ENCODE peak calls at places on chromosomes 4 and X, in four cellular contexts. V, P, F and I are unnamed samples. For H3K27me3, the result is how much of the 10 kb centered on the place peaks cover.

GRCh38 chrX:51569561-51569960 is 49.2 kb downstream of the CENPVL3 start:
- DNase-seq in V (no peak), P (no peak), F (no peak), I (peak)

GRCh38 chrX:25558137-25558536 is 542.4 kb upstream of the ARX start:
- DNase-seq in V (no peak), P (no peak), F (no peak), I (no peak)

GRCh38 chr4:82043081-82043808 is 330.5 kb downstream of the HNRNPD start:
- DNase-seq in V (no peak), P (no peak), F (no peak), I (peak)

GRCh38 chr4:1084796-1085403 is 28.5 kb downstream of the RNF212 start:
- DNase-seq in V (no peak), P (no peak), F (no peak), I (no peak)

GRCh38 chr4:89674876-89675459 is 162.0 kb downstream of the SNCA start:
- DNase-seq in V (no peak), P (peak), F (no peak), I (no peak)

GRCh38 chr4:78624048-78624447 is 72.5 kb downstream of the ANXA3 start:
- DNase-seq in V (no peak), P (no peak), F (no peak), I (peak)

GRCh38 chr4:5398056-5398455 is 310.3 kb downstream of the EVC2 start:
- DNase-seq in V (no peak), P (no peak), F (no peak), I (no peak)

GRCh38 chr4:45033676-45034410 is 307.5 kb upstream of the GNPDA2 start:
- DNase-seq in V (no peak), P (no peak), F (no peak), I (no peak)

GRCh38 chrX:13511557-13512330 is 57.7 kb upstream of the EGFL6 start:
- DNase-seq in V (no peak), P (no peak), F (no peak), I (no peak)

GRCh38 chr4:78652282-78652876 is 100.8 kb downstream of the ANXA3 start:
- DNase-seq in V (peak), P (no peak), F (no peak), I (no peak)

GRCh38 chr4:38163216-38164006 is 203.2 kb downstream of the PTTG2 start:
- DNase-seq in V (no peak), P (no peak), F (no peak), I (peak)

GRCh38 chr4:153602758-153603157 is 81.3 kb upstream of the TLR2 start:
- DNase-seq in V (no peak), P (no peak), F (no peak), I (no peak)

GRCh38 chr4:142405021-142405991 is 440.8 kb downstream of the INPP4B start:
- DNase-seq in V (peak), P (no peak), F (peak), I (peak)

GRCh38 chr4:60187428-60187827 is 1012.7 kb upstream of the ADGRL3 start:
- DNase-seq in V (no peak), P (no peak), F (no peak), I (no peak)

GRCh38 chrX:41737065-41737464 is 13.1 kb downstream of the GPR82 start:
- DNase-seq in V (no peak), P (no peak), F (no peak), I (no peak)

GRCh38 chrX:51608071-51608470 is 10.6 kb downstream of the CENPVL3 start:
- DNase-seq in V (no peak), P (no peak), F (no peak), I (peak)

GRCh38 chr4:499563-499962 is 553 bp downstream of the PIGG start:
- DNase-seq in V (no peak), P (no peak), F (no peak), I (no peak)

GRCh38 chr4:7007944-7008343 is 35.2 kb upstream of the TADA2B start:
- DNase-seq in V (no peak), P (no peak), F (no peak), I (no peak)

GRCh38 chr4:140567722-140568121 is 1.0 kb downstream of the UCP1 start:
- DNase-seq in V (no peak), P (no peak), F (no peak), I (peak)

GRCh38 chr4:7045961-7046921 is 3.1 kb downstream of the TADA2B start:
- DNase-seq in V (no peak), P (no peak), F (no peak), I (no peak)

GRCh38 chr4:86482851-86483490 is 111.1 kb upstream of the PTPN13 start:
- DNase-seq in V (no peak), P (no peak), F (no peak), I (no peak)

GRCh38 chr4:5051692-5052423 is 578 bp downstream of the STK32B start:
- DNase-seq in V (no peak), P (peak), F (no peak), I (no peak)

GRCh38 chr4:41209901-41210300 is 4.4 kb downstream of the APBB2 start:
- DNase-seq in V (no peak), P (no peak), F (no peak), I (no peak)

GRCh38 chrX:124018031-124018430 is 56.5 kb downstream of the STAG2 start:
- DNase-seq in V (no peak), P (no peak), F (no peak), I (no peak)

GRCh38 chrX:66632473-66632872 is 6.4 kb downstream of the EDA2R start:
- DNase-seq in V (no peak), P (no peak), F (no peak), I (peak)

GRCh38 chrX:20270557-20270880 is 3.8 kb upstream of the RPS6KA3 start:
- DNase-seq in V (no peak), P (no peak), F (no peak), I (peak)

GRCh38 chrX:19372170-19373033 is 28.7 kb downstream of the PDHA1 start:
- DNase-seq in V (peak), P (peak), F (peak), I (peak)

GRCh38 chr4:34196375-34196774 is 2047.9 kb downstream of the ARAP2 start:
- DNase-seq in V (no peak), P (no peak), F (no peak), I (no peak)

GRCh38 chrX:19670854-19671620 is 155.7 kb upstream of the MAP3K15 start:
- DNase-seq in V (peak), P (no peak), F (no peak), I (peak)

GRCh38 chrX:40152173-40152705 is 54.5 kb upstream of the BCOR start:
- DNase-seq in V (peak), P (peak), F (no peak), I (no peak)

GRCh38 chr4:109020861-109021260 is 258.0 kb upstream of the ETNPPL start:
- DNase-seq in V (no peak), P (no peak), F (no peak), I (no peak)

GRCh38 chrX:10028283-10029104 is 61.3 kb downstream of the CLDN34 start:
- DNase-seq in V (no peak), P (no peak), F (no peak), I (peak)

GRCh38 chrX:40174594-40175415 is 77.0 kb upstream of the BCOR start:
- DNase-seq in V (no peak), P (peak), F (peak), I (no peak)

GRCh38 chrX:153671589-153672530 is 1.8 kb downstream of the PNCK start:
- DNase-seq in V (peak), P (no peak), F (no peak), I (no peak)

GRCh38 chr4:65416875-65417274 is 253.4 kb downstream of the EPHA5 start:
- DNase-seq in V (no peak), P (peak), F (no peak), I (no peak)

GRCh38 chr4:140185725-140186124 is 31.7 kb upstream of the MAML3 start:
- DNase-seq in V (no peak), P (no peak), F (no peak), I (no peak)

GRCh38 chr4:184284742-184285141 is 67.1 kb upstream of the ENPP6 start:
- DNase-seq in V (no peak), P (no peak), F (no peak), I (no peak)
- H3K4me3 ChIP-seq in V (no peak), P (no peak), F (no peak), I (no peak)

GRCh38 chrX:108091266-108091877 is at the start of the genes ATG4A and PSMD10:
- DNase-seq in V (peak), P (peak), F (peak), I (peak)
- H3K27me3 ChIP-seq in V (under half), P (under half), F (under half), I (under half)

GRCh38 chr4:73593631-73594241 is 26.5 kb downstream of the RASSF6 start:
- DNase-seq in V (no peak), P (no peak), F (no peak), I (no peak)
- TF ChIP-seq CTCF in V (peak), P (peak), F (no peak), I (peak)

GRCh38 chrX:53442322-53442631 is 8.1 kb upstream of the HSD17B10 start:
- DNase-seq in V (no peak), P (no peak), F (no peak), I (no peak)
- H3K4me3 ChIP-seq in V (no peak), P (peak), F (no peak), I (no peak)

DNA sequence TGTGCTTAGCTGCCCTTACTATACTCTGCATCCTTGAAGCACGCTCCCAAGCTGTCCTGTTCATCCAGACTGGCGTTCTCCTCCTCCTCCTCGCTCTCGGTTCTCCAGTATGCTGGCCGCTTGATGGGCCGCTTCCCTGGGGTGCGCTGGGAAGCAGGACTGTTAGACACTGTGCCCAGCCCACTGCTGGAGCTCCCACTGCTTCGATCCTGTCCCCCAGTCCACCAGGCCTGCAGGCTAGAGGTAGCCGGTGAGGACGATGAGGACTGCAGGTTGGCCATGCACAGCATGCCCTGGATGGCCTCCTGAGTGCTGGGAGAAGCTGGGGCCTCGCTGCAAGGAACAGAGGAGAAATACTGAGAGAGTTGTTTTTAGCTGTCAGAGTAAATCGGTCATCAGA is 59.4 kb downstream of the PHF8 start:
- DNase-seq in V (no peak), P (no peak), F (no peak), I (no peak)
- H3K27me3 ChIP-seq in V (under half), P (under half), F (under half), I (under half)

GRCh38 chrX:131063613-131064012 is 5.5 kb downstream of the ARHGAP36 start:
- DNase-seq in V (no peak), P (no peak), F (no peak), I (no peak)
- TF ChIP-seq CTCF in V (no peak), P (no peak), F (no peak), I (no peak)

GRCh38 chrX:75746891-75747639 is 38.0 kb downstream of the MAGEE2 start:
- DNase-seq in V (peak), P (no peak), F (peak), I (no peak)
- H3K4me3 ChIP-seq in V (peak), P (peak), F (peak), I (peak)